ENCODE peak calls at places on chromosomes 6 and 20, in five cellular contexts. One of them, this sample, is unnamed.

GRCh38 chr6:127186889-127187288 is 68.4 kb downstream of the RSPO3 start:
- DNase-seq in GM23338: peak; percentile 71
- DNase-seq in PC-3: peak; percentile 54
- DNase-seq in tibial artery: no peak
- DNase-seq in progenitor cell of endocrine pancreas: peak; percentile 18
- DNase-seq in this sample: peak; percentile 52

GRCh38 chr6:46217671-46218131 is 46.9 kb upstream of the ENPP5 start:
- DNase-seq in tibial artery: peak; percentile 89
- DNase-seq in PC-3: no peak
- DNase-seq in GM23338: no peak
- DNase-seq in progenitor cell of endocrine pancreas: no peak
- DNase-seq in this sample: no peak

GRCh38 chr6:127441881-127442280 is 17.3 kb downstream of the KIAA0408 start:
- DNase-seq in progenitor cell of endocrine pancreas: no peak
- DNase-seq in PC-3: no peak
- DNase-seq in GM23338: no peak
- DNase-seq in tibial artery: no peak
- DNase-seq in this sample: no peak

GRCh38 chr6:106372838-106373501 is 12.5 kb downstream of the CRYBG1 start:
- DNase-seq in tibial artery: no peak
- DNase-seq in GM23338: no peak
- DNase-seq in progenitor cell of endocrine pancreas: no peak
- DNase-seq in PC-3: no peak
- DNase-seq in this sample: no peak

GRCh38 chr6:11685411-11686093 is 93.1 kb downstream of the ADTRP start:
- DNase-seq in PC-3: peak; percentile 95
- DNase-seq in GM23338: no peak
- DNase-seq in tibial artery: no peak
- DNase-seq in progenitor cell of endocrine pancreas: no peak
- DNase-seq in this sample: peak; percentile 9

GRCh38 chr20:54123587-54124180 is 50.1 kb downstream of the CYP24A1 start:
- DNase-seq in GM23338: peak; percentile 83
- DNase-seq in PC-3: peak; percentile 100
- DNase-seq in progenitor cell of endocrine pancreas: peak; percentile 14
- DNase-seq in tibial artery: no peak
- DNase-seq in this sample: no peak

GRCh38 chr6:119602215-119603178 is 252.9 kb upstream of the MAN1A1 start:
- DNase-seq in GM23338: no peak
- DNase-seq in progenitor cell of endocrine pancreas: no peak
- DNase-seq in tibial artery: no peak
- DNase-seq in PC-3: peak; percentile 55
- DNase-seq in this sample: no peak

GRCh38 chr20:6765469-6766058 is 1.9 kb upstream of the BMP2 start:
- DNase-seq in progenitor cell of endocrine pancreas: no peak
- DNase-seq in GM23338: peak; percentile 59
- DNase-seq in PC-3: peak; percentile 72
- DNase-seq in tibial artery: no peak
- DNase-seq in this sample: peak; percentile 68

GRCh38 chr6:143575440-143575839 is 63.9 kb upstream of the FUCA2 start:
- DNase-seq in tibial artery: peak; percentile 76
- DNase-seq in progenitor cell of endocrine pancreas: peak; percentile 41
- DNase-seq in GM23338: peak; percentile 81
- DNase-seq in PC-3: peak; percentile 76
- DNase-seq in this sample: peak; percentile 74

GRCh38 chr6:83867527-83868161 is 8.2 kb downstream of the CYB5R4 start:
- DNase-seq in tibial artery: peak; percentile 69
- DNase-seq in progenitor cell of endocrine pancreas: no peak
- DNase-seq in PC-3: peak; percentile 89
- DNase-seq in GM23338: peak; percentile 70
- DNase-seq in this sample: peak; percentile 60

GRCh38 chr6:42100029-42100901 is 42.2 kb downstream of the C6orf132 start:
- DNase-seq in progenitor cell of endocrine pancreas: no peak
- DNase-seq in tibial artery: no peak
- DNase-seq in GM23338: no peak
- DNase-seq in PC-3: peak; percentile 29
- DNase-seq in this sample: no peak

GRCh38 chr20:36784900-36785299 is 11.3 kb upstream of the DSN1 start:
- DNase-seq in PC-3: no peak
- DNase-seq in tibial artery: no peak
- DNase-seq in GM23338: no peak
- DNase-seq in progenitor cell of endocrine pancreas: no peak
- DNase-seq in this sample: no peak

GRCh38 chr6:117906454-117906904 is 585 bp upstream of the SLC35F1 start:
- DNase-seq in tibial artery: no peak
- DNase-seq in PC-3: peak; percentile 11
- DNase-seq in GM23338: no peak
- DNase-seq in progenitor cell of endocrine pancreas: no peak
- DNase-seq in this sample: peak; percentile 72

GRCh38 chr6:144104898-144105487 is 9.6 kb upstream of the SF3B5 start:
- DNase-seq in GM23338: peak; percentile 83
- DNase-seq in progenitor cell of endocrine pancreas: no peak
- DNase-seq in tibial artery: no peak
- DNase-seq in PC-3: peak; percentile 81
- DNase-seq in this sample: peak; percentile 85

GRCh38 chr6:43668151-43669028 is 19.2 kb downstream of the MRPS18A start:
- DNase-seq in PC-3: peak; percentile 92
- DNase-seq in tibial artery: peak; percentile 78
- DNase-seq in progenitor cell of endocrine pancreas: peak; percentile 44
- DNase-seq in GM23338: peak; percentile 89
- DNase-seq in this sample: peak; percentile 76

GRCh38 chr6:122014961-122015360 is 384.5 kb upstream of the HSF2 start:
- DNase-seq in PC-3: no peak
- DNase-seq in tibial artery: no peak
- DNase-seq in GM23338: no peak
- DNase-seq in progenitor cell of endocrine pancreas: no peak
- DNase-seq in this sample: no peak

GRCh38 chr6:119205911-119206617 is 127.6 kb upstream of the FAM184A start:
- DNase-seq in progenitor cell of endocrine pancreas: no peak
- DNase-seq in PC-3: no peak
- DNase-seq in GM23338: no peak
- DNase-seq in tibial artery: no peak
- DNase-seq in this sample: no peak

GRCh38 chr20:46127396-46128010 is 9.4 kb downstream of the CD40 start:
- DNase-seq in GM23338: no peak
- DNase-seq in progenitor cell of endocrine pancreas: no peak
- DNase-seq in tibial artery: no peak
- DNase-seq in PC-3: peak; percentile 82
- DNase-seq in this sample: no peak

GRCh38 chr6:135267085-135267484 is 86.0 kb downstream of the MYB start:
- DNase-seq in tibial artery: no peak
- DNase-seq in GM23338: no peak
- DNase-seq in PC-3: no peak
- DNase-seq in progenitor cell of endocrine pancreas: no peak
- DNase-seq in this sample: no peak

GRCh38 chr20:49592120-49592519 is 24.2 kb upstream of the PTGIS start:
- DNase-seq in progenitor cell of endocrine pancreas: no peak
- DNase-seq in PC-3: no peak
- DNase-seq in tibial artery: no peak
- DNase-seq in GM23338: no peak
- DNase-seq in this sample: no peak

GRCh38 chr6:63425493-63425892 is 105.7 kb upstream of the LGSN start:
- DNase-seq in PC-3: no peak
- DNase-seq in progenitor cell of endocrine pancreas: no peak
- DNase-seq in GM23338: no peak
- DNase-seq in tibial artery: no peak
- DNase-seq in this sample: no peak

GRCh38 chr6:101777646-101778045 is 384.1 kb downstream of the GRIK2 start:
- DNase-seq in tibial artery: no peak
- DNase-seq in progenitor cell of endocrine pancreas: no peak
- DNase-seq in GM23338: no peak
- DNase-seq in PC-3: no peak
- DNase-seq in this sample: no peak

GRCh38 chr6:94372229-94372628 is 952.9 kb upstream of the EPHA7 start:
- DNase-seq in tibial artery: no peak
- DNase-seq in PC-3: no peak
- DNase-seq in GM23338: no peak
- DNase-seq in progenitor cell of endocrine pancreas: no peak
- DNase-seq in this sample: no peak

GRCh38 chr20:53839423-53840176 is 230.8 kb downstream of the BCAS1 start:
- DNase-seq in GM23338: no peak
- DNase-seq in PC-3: peak; percentile 43
- DNase-seq in tibial artery: no peak
- DNase-seq in progenitor cell of endocrine pancreas: no peak
- DNase-seq in this sample: no peak

GRCh38 chr6:42817910-42818309 is 36.1 kb downstream of the BICRAL start:
- DNase-seq in GM23338: no peak
- DNase-seq in progenitor cell of endocrine pancreas: no peak
- DNase-seq in PC-3: no peak
- DNase-seq in tibial artery: no peak
- DNase-seq in this sample: no peak

GRCh38 chr6:146364816-146365594 is 178.6 kb upstream of the RAB32 start:
- DNase-seq in tibial artery: no peak
- DNase-seq in PC-3: peak; percentile 24
- DNase-seq in progenitor cell of endocrine pancreas: no peak
- DNase-seq in GM23338: no peak
- DNase-seq in this sample: no peak

GRCh38 chr6:170291271-170292110 is 613 bp upstream of the DLL1 start:
- DNase-seq in progenitor cell of endocrine pancreas: peak; percentile 45
- DNase-seq in GM23338: peak; percentile 93
- DNase-seq in tibial artery: peak; percentile 70
- DNase-seq in PC-3: peak; percentile 27
- DNase-seq in this sample: peak; percentile 62

DNA sequence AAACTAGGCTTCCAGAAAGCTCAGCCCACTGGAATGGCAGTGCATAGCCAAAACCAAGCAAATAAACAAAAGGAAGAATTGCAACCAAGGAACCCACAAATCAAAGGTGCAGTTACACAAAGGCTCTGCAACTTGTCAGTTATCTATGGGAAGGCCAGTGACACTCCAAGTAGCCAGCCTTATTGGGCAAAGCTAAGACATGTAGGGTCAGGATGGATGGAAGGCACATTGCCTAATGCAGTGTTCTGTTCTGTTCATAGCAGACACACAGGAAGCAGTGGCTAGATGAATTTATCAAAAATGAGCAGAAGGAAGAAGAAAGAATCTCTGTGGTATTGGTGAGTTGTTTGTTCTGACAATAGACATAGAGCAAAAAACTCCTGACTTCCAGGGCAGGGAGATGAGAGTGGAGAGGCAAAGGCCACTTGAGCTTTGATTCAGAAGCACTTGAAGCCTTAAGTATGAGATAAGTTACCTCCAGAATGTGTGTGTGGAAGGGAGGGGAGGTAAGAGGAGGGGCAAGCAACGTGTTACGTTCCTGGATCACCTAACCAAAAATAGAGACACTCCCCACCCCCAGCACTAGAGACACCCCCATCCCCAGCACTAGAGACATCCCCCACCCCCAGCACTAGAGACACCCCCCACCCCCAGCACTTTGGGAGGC is 57.9 kb upstream of the AKAP12 start:
- DNase-seq in tibial artery: no peak
- DNase-seq in progenitor cell of endocrine pancreas: no peak
- DNase-seq in PC-3: no peak
- DNase-seq in GM23338: no peak
- DNase-seq in this sample: no peak
- TF ChIP-seq CTCF in tibial artery: no peak
- TF ChIP-seq CTCF in progenitor cell of endocrine pancreas: no peak
- TF ChIP-seq CTCF in PC-3: no peak
- TF ChIP-seq CTCF in GM23338: no peak
- TF ChIP-seq CTCF in this sample: no peak

GRCh38 chr6:138765896-138766487 is 7.6 kb upstream of the CCDC28A start:
- DNase-seq in tibial artery: no peak
- DNase-seq in GM23338: peak; percentile 60
- DNase-seq in PC-3: peak; percentile 66
- DNase-seq in progenitor cell of endocrine pancreas: no peak
- DNase-seq in this sample: peak; percentile 61
- TF ChIP-seq CTCF in tibial artery: peak; percentile 62
- TF ChIP-seq CTCF in GM23338: no peak
- TF ChIP-seq CTCF in PC-3: peak; percentile 76
- TF ChIP-seq CTCF in progenitor cell of endocrine pancreas: peak; percentile 78
- TF ChIP-seq CTCF in this sample: peak; percentile 70

GRCh38 chr6:34056301-34056700 is 89.6 kb downstream of the GRM4 start:
- DNase-seq in GM23338: peak; percentile 91
- DNase-seq in PC-3: peak; percentile 50
- DNase-seq in progenitor cell of endocrine pancreas: no peak
- DNase-seq in tibial artery: peak; percentile 69
- DNase-seq in this sample: no peak

GRCh38 chr6:34057191-34057590 is 88.7 kb downstream of the GRM4 start:
- DNase-seq in PC-3: no peak
- DNase-seq in GM23338: no peak
- DNase-seq in tibial artery: no peak
- DNase-seq in progenitor cell of endocrine pancreas: no peak
- DNase-seq in this sample: no peak

GRCh38 chr6:34053721-34054120 is 92.2 kb downstream of the GRM4 start:
- DNase-seq in PC-3: peak; percentile 69
- DNase-seq in GM23338: peak; percentile 59
- DNase-seq in tibial artery: no peak
- DNase-seq in progenitor cell of endocrine pancreas: no peak
- DNase-seq in this sample: no peak

GRCh38 chr6:34052918-34053608 is 92.8 kb downstream of the GRM4 start:
- DNase-seq in PC-3: no peak
- DNase-seq in tibial artery: no peak
- DNase-seq in GM23338: no peak
- DNase-seq in progenitor cell of endocrine pancreas: no peak
- DNase-seq in this sample: no peak

GRCh38 chr6:34055223-34055933 is 90.5 kb downstream of the GRM4 start:
- DNase-seq in PC-3: peak; percentile 72
- DNase-seq in progenitor cell of endocrine pancreas: peak; percentile 51
- DNase-seq in GM23338: peak; percentile 82
- DNase-seq in tibial artery: no peak
- DNase-seq in this sample: peak; percentile 83
- TF ChIP-seq CTCF in PC-3: peak; percentile 95
- TF ChIP-seq CTCF in progenitor cell of endocrine pancreas: peak; percentile 93
- TF ChIP-seq CTCF in GM23338: peak; percentile 91
- TF ChIP-seq CTCF in tibial artery: peak; percentile 40
- TF ChIP-seq CTCF in this sample: peak; percentile 93

GRCh38 chr20:40703981-40704530 is 15.0 kb upstream of the MAFB start:
- DNase-seq in GM23338: no peak
- DNase-seq in PC-3: no peak
- DNase-seq in progenitor cell of endocrine pancreas: no peak
- DNase-seq in tibial artery: no peak
- DNase-seq in this sample: no peak

GRCh38 chr20:40705413-40705812 is 16.4 kb upstream of the MAFB start:
- DNase-seq in tibial artery: no peak
- DNase-seq in progenitor cell of endocrine pancreas: no peak
- DNase-seq in PC-3: no peak
- DNase-seq in GM23338: no peak
- DNase-seq in this sample: no peak

GRCh38 chr20:40704828-40705227 is 15.8 kb upstream of the MAFB start:
- DNase-seq in GM23338: no peak
- DNase-seq in tibial artery: no peak
- DNase-seq in PC-3: no peak
- DNase-seq in progenitor cell of endocrine pancreas: no peak
- DNase-seq in this sample: no peak

GRCh38 chr20:40698744-40699143 is 9.7 kb upstream of the MAFB start:
- DNase-seq in progenitor cell of endocrine pancreas: no peak
- DNase-seq in tibial artery: no peak
- DNase-seq in PC-3: no peak
- DNase-seq in GM23338: no peak
- DNase-seq in this sample: no peak

DNA sequence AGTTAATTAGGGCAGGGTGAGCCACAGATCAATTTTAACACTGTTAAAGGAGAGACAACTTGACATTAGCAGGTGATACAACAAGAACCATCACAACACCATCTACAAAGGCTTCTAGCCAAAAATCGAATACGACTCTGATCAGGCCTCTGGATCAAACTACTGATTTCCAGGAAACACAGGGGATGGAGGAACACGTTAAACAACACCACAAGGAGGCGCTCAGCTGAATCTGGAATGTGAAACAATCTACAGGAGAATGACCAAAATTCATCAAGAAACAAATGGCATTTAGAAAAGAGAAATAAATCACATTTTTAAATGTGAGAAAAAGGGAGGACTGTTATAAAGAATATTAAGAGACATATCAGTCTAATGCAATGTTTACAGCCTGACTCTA is 13.5 kb upstream of the MAFB start:
- DNase-seq in progenitor cell of endocrine pancreas: no peak
- DNase-seq in tibial artery: no peak
- DNase-seq in PC-3: peak; percentile 24
- DNase-seq in GM23338: peak; percentile 56
- DNase-seq in this sample: no peak
- TF ChIP-seq CTCF in progenitor cell of endocrine pancreas: peak; percentile 21
- TF ChIP-seq CTCF in tibial artery: no peak
- TF ChIP-seq CTCF in PC-3: peak; percentile 61
- TF ChIP-seq CTCF in GM23338: peak; percentile 52
- TF ChIP-seq CTCF in this sample: peak; percentile 49